ENCODE peak calls at places on chromosomes 11 and 22, in five cellular contexts. One of them, this sample, is unnamed. For H3K4me1, the result is how much of the 10 kb centered on the place peaks cover.

GRCh38 chr11:23206736-23207336 is 346.6 kb upstream of the CCDC179 start:
- DNase-seq in A549: no peak
- DNase-seq in body of pancreas: no peak
- DNase-seq in thoracic aorta: no peak
- DNase-seq in Caco-2: no peak
- DNase-seq in this sample: peak

GRCh38 chr11:66316849-66317251 is at the start of gene CD248:
- DNase-seq in A549: no peak
- DNase-seq in body of pancreas: no peak
- DNase-seq in thoracic aorta: no peak
- DNase-seq in Caco-2: no peak
- DNase-seq in this sample: no peak

GRCh38 chr11:44681698-44682097 is 45.1 kb upstream of the TSPAN18 start:
- DNase-seq in A549: no peak
- DNase-seq in body of pancreas: no peak
- DNase-seq in thoracic aorta: no peak
- DNase-seq in Caco-2: no peak
- DNase-seq in this sample: no peak

GRCh38 chr11:27696961-27697360 is 3.3 kb downstream of the BDNF start:
- DNase-seq in A549: no peak
- DNase-seq in body of pancreas: no peak
- DNase-seq in thoracic aorta: no peak
- DNase-seq in Caco-2: no peak
- DNase-seq in this sample: no peak

GRCh38 chr11:120830092-120830491 is 193.8 kb upstream of the TBCEL start:
- DNase-seq in A549: no peak
- DNase-seq in body of pancreas: no peak
- DNase-seq in thoracic aorta: no peak
- DNase-seq in Caco-2: no peak
- DNase-seq in this sample: no peak

GRCh38 chr11:1126935-1127663 is 30.7 kb upstream of the MUC5AC start:
- DNase-seq in A549: no peak
- DNase-seq in body of pancreas: no peak
- DNase-seq in thoracic aorta: no peak
- DNase-seq in Caco-2: no peak
- DNase-seq in this sample: no peak

GRCh38 chr11:130647371-130647770 is 198.9 kb downstream of the ADAMTS15 start:
- DNase-seq in A549: no peak
- DNase-seq in body of pancreas: no peak
- DNase-seq in thoracic aorta: no peak
- DNase-seq in Caco-2: no peak
- DNase-seq in this sample: no peak

GRCh38 chr11:118167906-118168305 is 8.5 kb downstream of the SCN2B start:
- DNase-seq in A549: no peak
- DNase-seq in body of pancreas: no peak
- DNase-seq in thoracic aorta: no peak
- DNase-seq in Caco-2: no peak
- DNase-seq in this sample: no peak

GRCh38 chr22:30485362-30485988 is 13.7 kb upstream of the SEC14L3 start:
- DNase-seq in A549: peak
- DNase-seq in body of pancreas: peak
- DNase-seq in thoracic aorta: no peak
- DNase-seq in Caco-2: peak
- DNase-seq in this sample: no peak

GRCh38 chr11:104319396-104319795 is 155.4 kb upstream of the PDGFD start:
- DNase-seq in A549: no peak
- DNase-seq in body of pancreas: no peak
- DNase-seq in thoracic aorta: no peak
- DNase-seq in Caco-2: no peak
- DNase-seq in this sample: no peak

GRCh38 chr11:47415949-47416472 is 7.6 kb downstream of the SLC39A13 start:
- DNase-seq in A549: peak
- DNase-seq in body of pancreas: peak
- DNase-seq in thoracic aorta: peak
- DNase-seq in Caco-2: no peak
- DNase-seq in this sample: peak

GRCh38 chr11:503179-503981 is 3.7 kb downstream of the RNH1 start:
- DNase-seq in A549: no peak
- DNase-seq in body of pancreas: no peak
- DNase-seq in thoracic aorta: no peak
- DNase-seq in Caco-2: no peak
- DNase-seq in this sample: no peak

GRCh38 chr22:26629988-26630761 is 8.4 kb downstream of the CRYBA4 start:
- DNase-seq in A549: no peak
- DNase-seq in body of pancreas: no peak
- DNase-seq in thoracic aorta: no peak
- DNase-seq in Caco-2: no peak
- DNase-seq in this sample: no peak

GRCh38 chr22:21446128-21446826 is 20.9 kb upstream of the TMEM191C start:
- DNase-seq in A549: no peak
- DNase-seq in body of pancreas: peak
- DNase-seq in thoracic aorta: no peak
- DNase-seq in Caco-2: peak
- DNase-seq in this sample: no peak

GRCh38 chr11:109859325-109859724 is 233.9 kb upstream of the ZC3H12C start:
- DNase-seq in A549: peak
- DNase-seq in body of pancreas: no peak
- DNase-seq in thoracic aorta: no peak
- DNase-seq in Caco-2: no peak
- DNase-seq in this sample: peak

GRCh38 chr11:88709567-88709966 is 356.2 kb downstream of the GRM5 start:
- DNase-seq in A549: peak
- DNase-seq in body of pancreas: no peak
- DNase-seq in thoracic aorta: no peak
- DNase-seq in Caco-2: no peak
- DNase-seq in this sample: peak

GRCh38 chr22:37309221-37310074 is 27.1 kb downstream of the CYTH4 start:
- DNase-seq in A549: no peak
- DNase-seq in body of pancreas: no peak
- DNase-seq in thoracic aorta: no peak
- DNase-seq in Caco-2: no peak
- DNase-seq in this sample: no peak

GRCh38 chr11:10683429-10683828 is 10.1 kb downstream of the IRAG1 start:
- DNase-seq in A549: no peak
- DNase-seq in body of pancreas: no peak
- DNase-seq in thoracic aorta: no peak
- DNase-seq in Caco-2: no peak
- DNase-seq in this sample: no peak

DNA sequence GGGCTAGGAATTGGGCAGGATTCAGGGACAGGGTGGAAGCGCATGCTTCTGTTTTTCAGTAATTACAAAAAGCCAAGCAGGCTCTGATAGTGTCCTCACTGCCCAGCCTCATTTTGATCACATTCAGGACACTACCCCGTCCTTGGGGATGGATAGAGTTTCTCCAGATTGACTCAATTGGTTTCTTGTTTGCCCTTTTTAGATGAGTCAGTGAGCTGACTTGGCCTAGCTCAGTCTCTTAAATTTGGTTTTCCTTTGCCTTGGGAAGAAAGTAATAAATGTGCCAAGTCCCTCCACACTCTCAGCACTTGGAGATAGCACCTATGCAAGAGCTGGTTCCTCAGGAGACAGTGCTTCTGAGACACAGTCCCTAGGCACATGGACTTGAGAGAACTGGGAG is 25.5 kb downstream of the DKK3 start:
- DNase-seq in A549: no peak
- DNase-seq in body of pancreas: no peak
- DNase-seq in thoracic aorta: no peak
- DNase-seq in Caco-2: no peak
- DNase-seq in this sample: no peak
- H3K4me1 ChIP-seq in A549: half or more
- H3K4me1 ChIP-seq in body of pancreas: under half
- H3K4me1 ChIP-seq in thoracic aorta: half or more
- H3K4me1 ChIP-seq in Caco-2: under half
- H3K4me1 ChIP-seq in this sample: under half

DNA sequence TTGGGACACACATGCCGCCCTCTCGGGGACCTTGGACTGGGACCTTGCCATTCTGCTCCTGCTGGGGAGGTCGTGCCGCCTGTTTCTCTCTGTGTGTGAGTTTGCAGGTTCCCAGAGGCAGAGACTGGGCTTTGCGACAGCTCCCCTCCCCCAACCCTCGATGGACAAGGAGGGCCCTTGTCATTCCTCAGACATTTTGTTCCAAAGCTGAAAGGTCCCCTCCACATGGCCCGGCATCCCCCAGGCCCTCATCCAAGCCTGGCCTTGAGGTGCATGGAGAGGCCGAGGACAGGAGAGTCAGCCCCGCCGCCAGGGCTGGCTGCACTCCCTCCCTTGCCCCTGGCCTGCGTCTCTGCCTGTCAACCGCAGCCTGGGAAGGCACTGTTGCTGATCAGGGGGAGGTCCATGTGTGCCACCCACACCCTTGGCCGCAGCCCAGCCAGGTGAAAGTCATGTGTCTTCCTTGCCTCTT is 25.6 kb downstream of the FADS2 start:
- DNase-seq in A549: no peak
- DNase-seq in body of pancreas: no peak
- DNase-seq in thoracic aorta: no peak
- DNase-seq in Caco-2: no peak
- DNase-seq in this sample: no peak
- H3K4me1 ChIP-seq in A549: under half
- H3K4me1 ChIP-seq in body of pancreas: under half
- H3K4me1 ChIP-seq in thoracic aorta: under half
- H3K4me1 ChIP-seq in Caco-2: under half
- H3K4me1 ChIP-seq in this sample: under half

GRCh38 chr22:39645532-39645931 is 75.0 kb downstream of the CACNA1I start:
- DNase-seq in A549: no peak
- DNase-seq in body of pancreas: no peak
- DNase-seq in thoracic aorta: no peak
- DNase-seq in Caco-2: no peak
- DNase-seq in this sample: no peak
- H3K4me1 ChIP-seq in A549: under half
- H3K4me1 ChIP-seq in body of pancreas: under half
- H3K4me1 ChIP-seq in thoracic aorta: under half
- H3K4me1 ChIP-seq in Caco-2: under half
- H3K4me1 ChIP-seq in this sample: under half

GRCh38 chr11:36364551-36364950 is 68.5 kb downstream of the PRR5L start:
- DNase-seq in A549: no peak
- DNase-seq in body of pancreas: no peak
- DNase-seq in thoracic aorta: no peak
- DNase-seq in Caco-2: no peak
- DNase-seq in this sample: peak

GRCh38 chr11:36361901-36362391 is 65.9 kb downstream of the PRR5L start:
- DNase-seq in A549: peak
- DNase-seq in body of pancreas: no peak
- DNase-seq in thoracic aorta: no peak
- DNase-seq in Caco-2: no peak
- DNase-seq in this sample: peak

GRCh38 chr11:36363361-36364272 is 67.5 kb downstream of the PRR5L start:
- DNase-seq in A549: no peak
- DNase-seq in body of pancreas: no peak
- DNase-seq in thoracic aorta: no peak
- DNase-seq in Caco-2: no peak
- DNase-seq in this sample: peak

GRCh38 chr11:36361472-36361871 is 65.4 kb downstream of the PRR5L start:
- DNase-seq in A549: no peak
- DNase-seq in body of pancreas: no peak
- DNase-seq in thoracic aorta: no peak
- DNase-seq in Caco-2: no peak
- DNase-seq in this sample: peak

DNA sequence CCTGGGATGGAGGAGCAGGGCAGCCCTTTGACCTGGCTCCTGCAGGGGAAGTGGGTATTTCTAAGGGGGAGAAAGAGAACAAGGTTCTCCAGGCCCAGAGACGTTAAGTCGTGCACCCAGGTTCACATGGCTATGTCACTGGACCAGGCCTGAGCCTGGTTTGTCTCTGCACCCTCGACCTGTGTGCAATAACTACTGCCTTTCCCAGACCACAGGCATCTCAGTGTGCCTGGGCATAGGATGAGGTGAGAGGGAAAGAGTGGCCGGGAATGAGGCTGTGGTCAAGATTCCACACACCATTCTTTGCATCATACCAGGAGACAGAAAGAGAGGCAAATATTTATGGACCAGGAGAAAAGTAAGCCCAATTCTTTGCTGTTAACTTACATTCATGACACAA is 66.8 kb downstream of the PRR5L start:
- DNase-seq in A549: no peak
- DNase-seq in body of pancreas: no peak
- DNase-seq in thoracic aorta: no peak
- DNase-seq in Caco-2: no peak
- DNase-seq in this sample: peak
- H3K4me1 ChIP-seq in A549: under half
- H3K4me1 ChIP-seq in body of pancreas: under half
- H3K4me1 ChIP-seq in thoracic aorta: under half
- H3K4me1 ChIP-seq in Caco-2: under half
- H3K4me1 ChIP-seq in this sample: under half

GRCh38 chr11:117023178-117023577 is 75.0 kb downstream of the SIK3 start:
- DNase-seq in A549: no peak
- DNase-seq in body of pancreas: no peak
- DNase-seq in thoracic aorta: no peak
- DNase-seq in Caco-2: no peak
- DNase-seq in this sample: no peak
- H3K4me1 ChIP-seq in A549: half or more
- H3K4me1 ChIP-seq in body of pancreas: half or more
- H3K4me1 ChIP-seq in thoracic aorta: under half
- H3K4me1 ChIP-seq in Caco-2: half or more
- H3K4me1 ChIP-seq in this sample: under half

GRCh38 chr11:107999759-108000455 is 8.8 kb upstream of the CUL5 start:
- DNase-seq in A549: peak
- DNase-seq in body of pancreas: no peak
- DNase-seq in thoracic aorta: no peak
- DNase-seq in Caco-2: peak
- DNase-seq in this sample: no peak

GRCh38 chr11:108007819-108008218 is 879 bp upstream of the CUL5 start:
- DNase-seq in A549: no peak
- DNase-seq in body of pancreas: no peak
- DNase-seq in thoracic aorta: no peak
- DNase-seq in Caco-2: no peak
- DNase-seq in this sample: no peak

GRCh38 chr11:108003623-108004022 is 5.1 kb upstream of the CUL5 start:
- DNase-seq in A549: no peak
- DNase-seq in body of pancreas: no peak
- DNase-seq in thoracic aorta: no peak
- DNase-seq in Caco-2: no peak
- DNase-seq in this sample: no peak

GRCh38 chr11:107998761-107999160 is 9.9 kb upstream of the CUL5 start:
- DNase-seq in A549: no peak
- DNase-seq in body of pancreas: no peak
- DNase-seq in thoracic aorta: no peak
- DNase-seq in Caco-2: no peak
- DNase-seq in this sample: peak

GRCh38 chr11:108002476-108002875 is 6.2 kb upstream of the CUL5 start:
- DNase-seq in A549: no peak
- DNase-seq in body of pancreas: no peak
- DNase-seq in thoracic aorta: no peak
- DNase-seq in Caco-2: no peak
- DNase-seq in this sample: no peak
- H3K4me1 ChIP-seq in A549: under half
- H3K4me1 ChIP-seq in body of pancreas: under half
- H3K4me1 ChIP-seq in thoracic aorta: under half
- H3K4me1 ChIP-seq in Caco-2: under half
- H3K4me1 ChIP-seq in this sample: under half

This sample was measured in foreskin keratinocyte.